ENCODE peak calls at places on chromosomes 6 and 20, in ten cellular contexts. W is tibial nerve, Y is H54, I is transverse colon, Z is NB4, A is uterus, X is stomach, O is IMR-90, G is spleen, C is right lobe of liver. B is an unnamed sample.

GRCh38 chr6:129643968-129644367 is 66.0 kb downstream of the ARHGAP18 start:
- DNase-seq in W (no peak), Y (no peak), I (no peak), Z (no peak), A (no peak), X (no peak), O (no peak), G (no peak), C (no peak), B (no peak)

GRCh38 chr20:38210741-38211140 is 45.7 kb upstream of the TGM2 start:
- DNase-seq in W (no peak), Y (peak), I (no peak), Z (no peak), A (peak), X (no peak), O (peak), G (no peak), C (no peak), B (no peak)

GRCh38 chr6:128697392-128697689 is 176.9 kb upstream of the PTPRK start:
- DNase-seq in W (no peak), Y (no peak), I (no peak), Z (no peak), A (no peak), X (no peak), O (no peak), G (no peak), C (no peak), B (no peak)

GRCh38 chr6:24445704-24446103 is 43.0 kb downstream of the MRS2 start:
- DNase-seq in W (no peak), Y (no peak), I (no peak), Z (no peak), A (no peak), X (no peak), O (no peak), G (no peak), C (no peak), B (no peak)

GRCh38 chr6:16391451-16391912 is 153.1 kb downstream of the GMPR start:
- DNase-seq in W (no peak), Y (no peak), I (no peak), Z (no peak), A (no peak), X (no peak), O (peak), G (no peak), C (peak), B (no peak)

GRCh38 chr6:110769923-110770322 is 45.3 kb downstream of the CDK19 start:
- DNase-seq in W (no peak), Y (no peak), I (no peak), Z (no peak), A (no peak), X (no peak), O (no peak), G (no peak), C (no peak), B (no peak)

GRCh38 chr20:10449270-10449669 is 14.2 kb downstream of the SLX4IP start:
- DNase-seq in W (no peak), Y (no peak), I (no peak), Z (no peak), A (no peak), X (no peak), O (no peak), G (no peak), C (no peak), B (no peak)

GRCh38 chr6:26141378-26141901 is 54.2 kb downstream of the HFE start:
- DNase-seq in W (no peak), Y (no peak), I (no peak), Z (no peak), A (no peak), X (no peak), O (no peak), G (no peak), C (no peak), B (no peak)

GRCh38 chr20:61744691-61745396 is 320.8 kb downstream of the TAF4 start:
- DNase-seq in W (no peak), Y (peak), I (no peak), Z (peak), A (no peak), X (no peak), O (peak), G (peak), C (no peak), B (no peak)

GRCh38 chr6:15549371-15549770 is 113.5 kb downstream of the DTNBP1 start:
- DNase-seq in W (no peak), Y (no peak), I (no peak), Z (no peak), A (no peak), X (no peak), O (no peak), G (no peak), C (no peak), B (no peak)

GRCh38 chr20:40286991-40287531 is 402.0 kb downstream of the MAFB start:
- DNase-seq in W (no peak), Y (no peak), I (peak), Z (no peak), A (peak), X (peak), O (no peak), G (peak), C (no peak), B (peak)

GRCh38 chr6:44257007-44257752 is at the start of gene SLC35B2:
- DNase-seq in W (peak), Y (peak), I (peak), Z (peak), A (peak), X (peak), O (peak), G (peak), C (peak), B (peak)

GRCh38 chr6:169807699-169808607 is 56.5 kb downstream of the ERMARD start:
- DNase-seq in W (no peak), Y (no peak), I (no peak), Z (no peak), A (no peak), X (no peak), O (no peak), G (peak), C (no peak), B (peak)

GRCh38 chr20:16562259-16562658 is 11.0 kb downstream of the KIF16B start:
- DNase-seq in W (no peak), Y (no peak), I (no peak), Z (no peak), A (no peak), X (no peak), O (no peak), G (no peak), C (no peak), B (no peak)

GRCh38 chr20:58669287-58670006 is 18.4 kb downstream of the STX16 start:
- DNase-seq in W (no peak), Y (no peak), I (no peak), Z (no peak), A (no peak), X (no peak), O (no peak), G (no peak), C (no peak), B (no peak)

GRCh38 chr6:96522469-96523009 is 933 bp downstream of the UFL1 start:
- DNase-seq in W (no peak), Y (no peak), I (no peak), Z (peak), A (no peak), X (no peak), O (peak), G (no peak), C (no peak), B (no peak)

GRCh38 chr6:105810105-105810921 is 275.8 kb upstream of the PRDM1 start:
- DNase-seq in W (no peak), Y (peak), I (peak), Z (peak), A (peak), X (no peak), O (peak), G (no peak), C (no peak), B (no peak)

GRCh38 chr6:52306972-52307849 is 22.7 kb upstream of the MCM3 start:
- DNase-seq in W (no peak), Y (no peak), I (no peak), Z (peak), A (no peak), X (no peak), O (no peak), G (peak), C (peak), B (no peak)

GRCh38 chr6:52304917-52305316 is 20.4 kb upstream of the MCM3 start:
- DNase-seq in W (no peak), Y (no peak), I (no peak), Z (peak), A (no peak), X (no peak), O (peak), G (no peak), C (no peak), B (no peak)

GRCh38 chr6:52307900-52308372 is 23.4 kb upstream of the MCM3 start:
- DNase-seq in W (no peak), Y (no peak), I (no peak), Z (peak), A (no peak), X (no peak), O (no peak), G (no peak), C (no peak), B (peak)

GRCh38 chr6:52305385-52305784 is 20.8 kb upstream of the MCM3 start:
- DNase-seq in W (no peak), Y (no peak), I (no peak), Z (no peak), A (no peak), X (no peak), O (no peak), G (no peak), C (no peak), B (no peak)

DNA sequence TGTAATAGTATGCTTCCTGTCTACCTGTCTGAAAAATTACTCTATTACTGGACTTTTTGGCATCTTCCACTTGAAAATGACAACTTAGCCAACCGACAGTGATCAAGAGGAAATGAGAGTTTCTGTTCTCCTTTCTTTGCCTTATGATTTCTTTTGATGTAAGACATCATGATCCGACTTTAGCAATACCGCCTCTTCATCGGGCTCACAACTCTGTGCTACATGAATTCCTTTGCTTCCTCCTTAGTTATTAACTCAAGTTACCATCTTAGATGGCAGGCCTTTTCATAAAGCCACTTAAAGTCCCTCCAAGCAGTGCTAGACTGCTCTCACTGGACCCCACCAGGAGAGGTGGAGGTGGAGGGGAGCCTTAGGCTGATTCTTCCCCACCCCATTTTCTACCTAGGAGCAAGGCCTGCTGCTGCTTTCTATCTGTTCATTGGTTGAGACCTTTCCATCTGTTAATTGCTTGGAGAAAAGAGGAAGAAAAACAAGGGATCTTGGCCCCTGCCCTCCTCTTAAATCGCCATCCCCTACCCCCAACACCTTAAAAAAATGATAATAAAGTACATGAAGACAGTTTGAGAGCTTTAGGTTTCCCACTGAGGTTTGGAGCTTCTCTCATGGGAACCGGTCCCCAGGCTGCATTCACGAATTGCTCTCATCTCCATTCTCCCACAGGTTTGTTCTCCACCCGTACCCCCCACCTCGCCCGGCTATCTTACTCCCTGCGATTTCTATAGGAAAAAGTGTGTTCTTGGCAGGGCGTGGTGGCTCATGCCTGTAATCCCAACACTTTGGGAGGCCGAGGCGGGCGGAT is 21.6 kb upstream of the MCM3 start:
- DNase-seq in W (no peak), Y (no peak), I (no peak), Z (peak), A (no peak), X (no peak), O (no peak), G (no peak), C (no peak), B (peak)
- TF ChIP-seq POLR2A in W (no peak), Y (no peak), I (no peak), Z (no peak), A (no peak), X (no peak), O (no peak), G (no peak), C (no peak), B (no peak)

GRCh38 chr20:22404609-22405170 is 179.7 kb downstream of the FOXA2 start:
- DNase-seq in W (no peak), Y (no peak), I (no peak), Z (no peak), A (no peak), X (no peak), O (no peak), G (no peak), C (no peak), B (no peak)
- TF ChIP-seq POLR2A in W (no peak), Y (no peak), I (no peak), Z (no peak), A (no peak), X (no peak), O (no peak), G (no peak), C (no peak), B (no peak)

GRCh38 chr6:6798430-6798829 is 209.9 kb downstream of the LY86 start:
- DNase-seq in W (no peak), Y (no peak), I (no peak), Z (peak), A (no peak), X (peak), O (no peak), G (no peak), C (no peak), B (no peak)

GRCh38 chr6:6793388-6794250 is 205.1 kb downstream of the LY86 start:
- DNase-seq in W (no peak), Y (no peak), I (no peak), Z (peak), A (no peak), X (no peak), O (no peak), G (no peak), C (no peak), B (no peak)

GRCh38 chr6:6795396-6795795 is 206.9 kb downstream of the LY86 start:
- DNase-seq in W (no peak), Y (no peak), I (no peak), Z (peak), A (no peak), X (no peak), O (no peak), G (no peak), C (no peak), B (no peak)

GRCh38 chr6:6801002-6801329 is 212.4 kb downstream of the LY86 start:
- DNase-seq in W (no peak), Y (no peak), I (no peak), Z (peak), A (no peak), X (peak), O (no peak), G (no peak), C (no peak), B (no peak)

DNA sequence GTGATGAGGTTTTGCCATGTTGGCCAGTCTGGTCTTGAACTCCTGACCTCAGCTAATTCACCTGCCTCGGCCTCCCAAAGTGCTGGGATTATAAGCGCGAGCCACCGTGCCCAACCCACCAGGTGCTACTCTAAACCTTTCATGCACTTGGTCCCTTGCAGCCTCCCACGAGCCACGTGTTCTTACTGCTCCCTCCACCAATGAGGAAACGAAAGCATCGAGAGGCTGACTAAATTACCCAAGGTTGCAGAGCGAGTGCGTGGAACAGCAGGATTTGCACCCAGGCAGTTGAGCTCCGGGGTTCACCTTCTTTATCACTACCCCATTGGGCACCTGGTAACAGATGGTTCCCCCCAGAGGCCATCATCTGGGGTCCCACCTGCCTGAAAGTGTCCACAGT is 208.3 kb downstream of the LY86 start:
- DNase-seq in W (no peak), Y (no peak), I (no peak), Z (no peak), A (no peak), X (peak), O (no peak), G (no peak), C (no peak), B (no peak)
- TF ChIP-seq POLR2A in W (no peak), Y (no peak), I (no peak), Z (no peak), A (no peak), X (no peak), O (no peak), G (no peak), C (no peak), B (no peak)

DNA sequence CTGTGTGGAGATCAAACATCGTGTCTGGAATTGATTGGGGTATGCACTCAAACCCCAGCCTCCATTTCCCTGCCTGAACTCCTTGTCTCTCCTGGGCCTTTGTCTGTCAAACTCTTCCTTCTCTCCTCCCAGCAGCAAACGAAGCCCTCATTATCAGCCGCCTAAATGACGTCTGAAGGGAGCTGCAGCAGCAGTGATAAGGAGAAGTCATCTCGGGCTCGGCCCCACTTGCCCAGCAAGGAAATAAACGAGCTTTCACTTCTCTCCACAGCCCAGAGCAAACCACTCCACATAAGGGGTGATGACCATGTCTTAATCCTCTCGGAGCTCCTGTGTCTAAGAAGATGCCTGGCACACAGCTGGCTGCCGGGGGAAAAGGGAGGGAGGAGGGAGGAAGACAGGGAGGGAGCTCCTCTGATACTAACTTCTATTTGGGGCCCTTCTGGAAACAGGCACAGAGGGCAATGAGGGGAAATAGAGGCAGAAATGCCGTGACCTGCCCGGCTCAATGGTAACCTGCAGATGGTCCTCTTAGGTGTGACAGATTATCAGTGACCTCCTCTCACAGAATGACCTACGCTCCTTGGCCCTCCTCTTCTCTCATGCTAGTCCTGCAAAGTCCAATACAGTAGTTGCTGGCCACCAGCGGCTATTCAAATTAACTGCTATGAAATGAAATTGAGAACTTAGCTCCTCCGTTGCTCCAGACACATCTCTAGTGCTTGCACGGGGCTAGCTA is 100.4 kb downstream of the PXDC1 start:
- DNase-seq in W (no peak), Y (no peak), I (no peak), Z (no peak), A (no peak), X (no peak), O (no peak), G (no peak), C (no peak), B (no peak)
- TF ChIP-seq POLR2A in W (no peak), Y (no peak), I (no peak), Z (no peak), A (no peak), X (no peak), O (no peak), G (no peak), C (no peak), B (no peak)

GRCh38 chr20:297098-297924 is at the start of gene ZCCHC3:
- DNase-seq in W (peak), Y (peak), I (peak), Z (peak), A (peak), X (peak), O (peak), G (peak), C (peak), B (peak)
- TF ChIP-seq POLR2A in W (peak), Y (peak), I (peak), Z (peak), A (peak), X (no peak), O (peak), G (no peak), C (peak), B (peak)

GRCh38 chr6:35298625-35299140 is 1.1 kb downstream of the DEF6 start:
- DNase-seq in W (no peak), Y (no peak), I (no peak), Z (peak), A (no peak), X (no peak), O (no peak), G (no peak), C (no peak), B (no peak)

GRCh38 chr6:35295521-35296315 is 1.9 kb upstream of the DEF6 start:
- DNase-seq in W (no peak), Y (no peak), I (no peak), Z (peak), A (no peak), X (no peak), O (no peak), G (no peak), C (no peak), B (no peak)

GRCh38 chr6:35299674-35300073 is 2.1 kb downstream of the DEF6 start:
- DNase-seq in W (no peak), Y (no peak), I (peak), Z (peak), A (no peak), X (no peak), O (no peak), G (peak), C (no peak), B (peak)

GRCh38 chr6:35296931-35297330 is 687 bp upstream of the DEF6 start:
- DNase-seq in W (no peak), Y (no peak), I (no peak), Z (no peak), A (no peak), X (no peak), O (no peak), G (no peak), C (no peak), B (no peak)

DNA sequence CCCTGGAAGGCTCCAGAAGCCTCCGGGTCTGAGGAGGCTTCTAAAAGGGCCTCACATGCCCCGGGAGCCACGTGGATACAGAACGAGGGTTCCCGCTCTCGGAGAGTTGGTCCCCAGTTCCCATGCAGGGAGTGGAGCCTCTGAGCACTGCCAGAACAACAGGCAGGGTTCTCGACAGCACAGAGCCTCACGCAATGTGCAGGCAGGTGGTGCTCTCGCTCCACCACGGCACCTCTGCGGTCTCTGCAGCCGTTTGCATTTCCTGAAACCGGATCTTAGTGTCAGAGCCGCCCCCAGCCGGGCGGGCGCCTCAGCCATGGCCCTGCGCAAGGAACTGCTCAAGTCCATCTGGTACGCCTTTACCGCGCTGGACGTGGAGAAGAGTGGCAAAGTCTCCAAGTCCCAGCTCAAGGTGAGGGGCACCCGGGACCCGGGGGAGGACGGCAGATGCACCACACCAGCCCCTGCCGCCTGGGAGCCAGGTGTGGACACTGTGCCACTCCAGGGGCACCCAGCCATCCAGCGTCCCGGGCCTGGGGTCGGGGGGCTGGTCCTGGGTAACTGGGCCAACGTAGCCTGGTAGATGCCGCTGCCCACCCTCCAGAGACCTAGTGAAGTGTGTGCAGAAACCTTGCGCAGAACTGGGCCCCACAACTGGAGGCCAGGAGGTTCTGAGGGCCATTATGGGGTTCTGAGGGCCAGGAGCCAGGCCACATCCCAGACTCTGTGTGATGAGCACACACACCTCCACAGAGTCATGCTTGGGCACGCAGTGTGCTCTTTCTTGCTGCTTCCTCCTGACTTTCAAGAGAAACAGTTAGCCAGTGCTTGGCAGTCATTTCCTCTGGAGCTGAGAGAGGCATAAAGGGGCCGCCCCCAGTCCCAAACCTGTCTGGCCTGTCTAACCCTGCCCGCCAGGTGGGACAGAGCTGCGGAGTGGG is at the start of gene DEF6:
- DNase-seq in W (peak), Y (peak), I (peak), Z (peak), A (peak), X (peak), O (peak), G (peak), C (peak), B (peak)
- TF ChIP-seq POLR2A in W (no peak), Y (no peak), I (peak), Z (peak), A (peak), X (no peak), O (no peak), G (no peak), C (no peak), B (peak)

GRCh38 chr20:44428174-44429016 is 47.3 kb upstream of the TTPAL start:
- DNase-seq in W (no peak), Y (no peak), I (no peak), Z (no peak), A (no peak), X (no peak), O (no peak), G (no peak), C (no peak), B (no peak)
- TF ChIP-seq POLR2A in W (no peak), Y (no peak), I (no peak), Z (no peak), A (no peak), X (no peak), O (no peak), G (no peak), C (no peak), B (no peak)

B was measured in Peyer's patch.